ENCODE peak calls at places on chromosomes 6 and 20, in nine cellular contexts. One of them, this sample, is unnamed.
A peak's percentile ranks its signal among the peaks of the same experiment; 100 is the strongest.

GRCh38 chr20:57786304-57786942 is 76.6 kb upstream of the PMEPA1 start:
- DNase-seq in neuronal stem cell: no peak
- DNase-seq in CD8-positive, alpha-beta T cell: no peak
- DNase-seq in PC-3: no peak
- DNase-seq in upper lobe of left lung: peak; percentile 47
- DNase-seq in SJSA1: no peak
- DNase-seq in endodermal cell: peak; percentile 31
- DNase-seq in AG04450: no peak
- DNase-seq in mammary epithelial cell: no peak
- DNase-seq in this sample: no peak

GRCh38 chr20:10495173-10495572 is 60.1 kb downstream of the SLX4IP start:
- DNase-seq in neuronal stem cell: no peak
- DNase-seq in CD8-positive, alpha-beta T cell: no peak
- DNase-seq in PC-3: no peak
- DNase-seq in upper lobe of left lung: no peak
- DNase-seq in SJSA1: no peak
- DNase-seq in endodermal cell: no peak
- DNase-seq in AG04450: no peak
- DNase-seq in mammary epithelial cell: no peak
- DNase-seq in this sample: no peak

GRCh38 chr20:25314497-25315417 is 66.9 kb downstream of the PYGB start:
- DNase-seq in neuronal stem cell: no peak
- DNase-seq in CD8-positive, alpha-beta T cell: no peak
- DNase-seq in PC-3: no peak
- DNase-seq in upper lobe of left lung: no peak
- DNase-seq in SJSA1: no peak
- DNase-seq in endodermal cell: no peak
- DNase-seq in AG04450: no peak
- DNase-seq in mammary epithelial cell: no peak
- DNase-seq in this sample: no peak

GRCh38 chr6:14743465-14744211 is 502.2 kb upstream of the JARID2 start:
- DNase-seq in neuronal stem cell: no peak
- DNase-seq in CD8-positive, alpha-beta T cell: peak; percentile 19
- DNase-seq in PC-3: peak; percentile 99
- DNase-seq in upper lobe of left lung: no peak
- DNase-seq in SJSA1: peak; percentile 95
- DNase-seq in endodermal cell: peak; percentile 23
- DNase-seq in AG04450: peak; percentile 96
- DNase-seq in mammary epithelial cell: peak; percentile 99
- DNase-seq in this sample: peak; percentile 13

GRCh38 chr20:49161428-49162152 is 26.5 kb downstream of the STAU1 start:
- DNase-seq in neuronal stem cell: no peak
- DNase-seq in CD8-positive, alpha-beta T cell: no peak
- DNase-seq in PC-3: peak; percentile 69
- DNase-seq in upper lobe of left lung: no peak
- DNase-seq in SJSA1: no peak
- DNase-seq in endodermal cell: no peak
- DNase-seq in AG04450: no peak
- DNase-seq in mammary epithelial cell: peak; percentile 30
- DNase-seq in this sample: no peak

GRCh38 chr20:20665933-20666332 is 46.5 kb downstream of the RALGAPA2 start:
- DNase-seq in neuronal stem cell: no peak
- DNase-seq in CD8-positive, alpha-beta T cell: no peak
- DNase-seq in PC-3: no peak
- DNase-seq in upper lobe of left lung: no peak
- DNase-seq in SJSA1: no peak
- DNase-seq in endodermal cell: no peak
- DNase-seq in AG04450: no peak
- DNase-seq in mammary epithelial cell: no peak
- DNase-seq in this sample: no peak

GRCh38 chr6:15285682-15286294 is 39.9 kb downstream of the JARID2 start:
- DNase-seq in neuronal stem cell: no peak
- DNase-seq in CD8-positive, alpha-beta T cell: no peak
- DNase-seq in PC-3: peak; percentile 37
- DNase-seq in upper lobe of left lung: no peak
- DNase-seq in SJSA1: no peak
- DNase-seq in endodermal cell: no peak
- DNase-seq in AG04450: no peak
- DNase-seq in mammary epithelial cell: no peak
- DNase-seq in this sample: no peak

GRCh38 chr6:89298680-89299450 is 16.2 kb downstream of the GABRR2 start:
- DNase-seq in neuronal stem cell: no peak
- DNase-seq in CD8-positive, alpha-beta T cell: no peak
- DNase-seq in PC-3: peak; percentile 89
- DNase-seq in upper lobe of left lung: no peak
- DNase-seq in SJSA1: no peak
- DNase-seq in endodermal cell: no peak
- DNase-seq in AG04450: peak; percentile 44
- DNase-seq in mammary epithelial cell: peak; percentile 21
- DNase-seq in this sample: no peak

GRCh38 chr6:130843575-130844320 is 16.5 kb downstream of the SMLR1 start:
- DNase-seq in neuronal stem cell: peak; percentile 23
- DNase-seq in CD8-positive, alpha-beta T cell: peak; percentile 7
- DNase-seq in PC-3: peak; percentile 53
- DNase-seq in upper lobe of left lung: no peak
- DNase-seq in SJSA1: no peak
- DNase-seq in endodermal cell: no peak
- DNase-seq in AG04450: no peak
- DNase-seq in mammary epithelial cell: peak; percentile 23
- DNase-seq in this sample: no peak

GRCh38 chr20:36833275-36834020 is 42.5 kb upstream of the TLDC2 start:
- DNase-seq in neuronal stem cell: no peak
- DNase-seq in CD8-positive, alpha-beta T cell: no peak
- DNase-seq in PC-3: no peak
- DNase-seq in upper lobe of left lung: no peak
- DNase-seq in SJSA1: peak; percentile 90
- DNase-seq in endodermal cell: no peak
- DNase-seq in AG04450: peak; percentile 82
- DNase-seq in mammary epithelial cell: no peak
- DNase-seq in this sample: no peak

GRCh38 chr20:32975698-32976674 is 28.2 kb downstream of the SUN5 start:
- DNase-seq in neuronal stem cell: no peak
- DNase-seq in CD8-positive, alpha-beta T cell: peak; percentile 1
- DNase-seq in PC-3: no peak
- DNase-seq in upper lobe of left lung: no peak
- DNase-seq in SJSA1: peak; percentile 31
- DNase-seq in endodermal cell: peak; percentile 75
- DNase-seq in AG04450: no peak
- DNase-seq in mammary epithelial cell: no peak
- DNase-seq in this sample: no peak

GRCh38 chr20:16613954-16614353 is 40.7 kb upstream of the KIF16B start:
- DNase-seq in neuronal stem cell: no peak
- DNase-seq in CD8-positive, alpha-beta T cell: no peak
- DNase-seq in PC-3: no peak
- DNase-seq in upper lobe of left lung: no peak
- DNase-seq in SJSA1: no peak
- DNase-seq in endodermal cell: no peak
- DNase-seq in AG04450: no peak
- DNase-seq in mammary epithelial cell: no peak
- DNase-seq in this sample: no peak

GRCh38 chr20:14445310-14445709 is 107.9 kb upstream of the FLRT3 start:
- DNase-seq in neuronal stem cell: no peak
- DNase-seq in CD8-positive, alpha-beta T cell: no peak
- DNase-seq in PC-3: peak; percentile 87
- DNase-seq in upper lobe of left lung: no peak
- DNase-seq in SJSA1: no peak
- DNase-seq in endodermal cell: no peak
- DNase-seq in AG04450: peak; percentile 24
- DNase-seq in mammary epithelial cell: peak; percentile 71
- DNase-seq in this sample: no peak

GRCh38 chr20:12827796-12828406 is 180.9 kb upstream of the SPTLC3 start:
- DNase-seq in neuronal stem cell: no peak
- DNase-seq in CD8-positive, alpha-beta T cell: no peak
- DNase-seq in PC-3: no peak
- DNase-seq in upper lobe of left lung: no peak
- DNase-seq in SJSA1: no peak
- DNase-seq in endodermal cell: peak; percentile 56
- DNase-seq in AG04450: no peak
- DNase-seq in mammary epithelial cell: no peak
- DNase-seq in this sample: no peak

GRCh38 chr6:167708501-167709094 is 118.1 kb upstream of the AFDN start:
- DNase-seq in neuronal stem cell: no peak
- DNase-seq in CD8-positive, alpha-beta T cell: no peak
- DNase-seq in PC-3: no peak
- DNase-seq in upper lobe of left lung: peak; percentile 53
- DNase-seq in SJSA1: no peak
- DNase-seq in endodermal cell: peak; percentile 35
- DNase-seq in AG04450: no peak
- DNase-seq in mammary epithelial cell: no peak
- DNase-seq in this sample: no peak

GRCh38 chr20:51978081-51978501 is 175.8 kb upstream of the SALL4 start:
- DNase-seq in neuronal stem cell: no peak
- DNase-seq in CD8-positive, alpha-beta T cell: no peak
- DNase-seq in PC-3: no peak
- DNase-seq in upper lobe of left lung: no peak
- DNase-seq in SJSA1: no peak
- DNase-seq in endodermal cell: no peak
- DNase-seq in AG04450: no peak
- DNase-seq in mammary epithelial cell: no peak
- DNase-seq in this sample: no peak

GRCh38 chr6:29926795-29927427 is 15.4 kb upstream of the HLA-A start:
- DNase-seq in neuronal stem cell: no peak
- DNase-seq in CD8-positive, alpha-beta T cell: peak; percentile 73
- DNase-seq in PC-3: no peak
- DNase-seq in upper lobe of left lung: peak; percentile 95
- DNase-seq in SJSA1: peak; percentile 68
- DNase-seq in endodermal cell: peak; percentile 78
- DNase-seq in AG04450: no peak
- DNase-seq in mammary epithelial cell: peak; percentile 37
- DNase-seq in this sample: peak; percentile 79

DNA sequence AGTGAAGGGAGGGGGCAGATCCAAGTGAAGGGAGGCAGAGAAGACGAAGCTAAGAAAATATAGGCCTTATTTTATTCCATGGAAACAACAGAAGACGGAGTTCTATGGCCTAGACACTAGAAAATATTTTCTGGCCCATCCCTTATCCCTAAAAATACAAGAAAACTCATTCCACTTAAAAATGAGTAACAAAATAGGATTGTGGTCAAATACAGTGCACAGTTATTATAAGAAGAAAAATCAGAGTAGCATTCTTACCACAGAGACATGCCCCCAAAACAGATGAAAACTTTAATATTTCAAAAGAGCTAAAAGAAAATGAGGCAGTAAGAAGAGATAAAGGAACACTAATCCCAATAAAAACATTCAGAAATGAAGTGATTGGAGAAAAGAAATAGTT is 202.9 kb downstream of the GMPR start:
- DNase-seq in neuronal stem cell: no peak
- DNase-seq in CD8-positive, alpha-beta T cell: no peak
- DNase-seq in PC-3: no peak
- DNase-seq in upper lobe of left lung: no peak
- DNase-seq in SJSA1: no peak
- DNase-seq in endodermal cell: no peak
- DNase-seq in AG04450: no peak
- DNase-seq in mammary epithelial cell: no peak
- DNase-seq in this sample: no peak
- H3K9me3 ChIP-seq in neuronal stem cell: no peaks in the 10 kb centered on the region
- H3K9me3 ChIP-seq in CD8-positive, alpha-beta T cell: no peaks in the 10 kb centered on the region
- H3K9me3 ChIP-seq in PC-3: no peaks in the 10 kb centered on the region
- H3K9me3 ChIP-seq in upper lobe of left lung: no peaks in the 10 kb centered on the region
- H3K9me3 ChIP-seq in SJSA1: no peaks in the 10 kb centered on the region
- H3K9me3 ChIP-seq in endodermal cell: no peaks in the 10 kb centered on the region
- H3K9me3 ChIP-seq in AG04450: no peaks in the 10 kb centered on the region
- H3K9me3 ChIP-seq in mammary epithelial cell: no peaks in the 10 kb centered on the region
- H3K9me3 ChIP-seq in this sample: no peaks in the 10 kb centered on the region

DNA sequence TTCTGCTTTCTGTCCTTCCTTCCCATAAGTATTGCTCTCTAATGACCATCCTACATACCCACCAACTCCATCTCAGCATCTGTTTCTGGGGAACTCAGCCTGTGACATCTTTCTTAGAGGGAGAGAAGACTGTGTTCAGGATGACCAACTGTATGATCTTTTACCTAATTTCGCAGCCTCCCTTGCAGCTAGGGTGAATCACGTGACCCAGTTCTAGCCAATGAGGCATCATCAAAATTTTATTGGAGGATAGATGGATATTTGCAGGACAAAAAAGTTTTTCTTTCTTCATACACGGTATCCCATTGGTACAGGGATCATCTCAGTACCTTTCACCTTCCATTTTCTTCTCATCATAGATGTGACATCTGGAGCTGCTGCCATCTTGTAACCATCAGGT is 14.4 kb upstream of the MC3R start:
- DNase-seq in neuronal stem cell: no peak
- DNase-seq in CD8-positive, alpha-beta T cell: no peak
- DNase-seq in PC-3: no peak
- DNase-seq in upper lobe of left lung: no peak
- DNase-seq in SJSA1: no peak
- DNase-seq in endodermal cell: no peak
- DNase-seq in AG04450: no peak
- DNase-seq in mammary epithelial cell: no peak
- DNase-seq in this sample: no peak
- H3K9me3 ChIP-seq in neuronal stem cell: peaks cover 7% of the 10 kb centered on the region
- H3K9me3 ChIP-seq in CD8-positive, alpha-beta T cell: peaks cover 10% of the 10 kb centered on the region
- H3K9me3 ChIP-seq in PC-3: no peaks in the 10 kb centered on the region
- H3K9me3 ChIP-seq in upper lobe of left lung: peaks cover 4% of the 10 kb centered on the region
- H3K9me3 ChIP-seq in SJSA1: no peaks in the 10 kb centered on the region
- H3K9me3 ChIP-seq in endodermal cell: peaks cover 79% of the 10 kb centered on the region
- H3K9me3 ChIP-seq in AG04450: peaks cover 8% of the 10 kb centered on the region
- H3K9me3 ChIP-seq in mammary epithelial cell: peaks cover 11% of the 10 kb centered on the region
- H3K9me3 ChIP-seq in this sample: no peaks in the 10 kb centered on the region

DNA sequence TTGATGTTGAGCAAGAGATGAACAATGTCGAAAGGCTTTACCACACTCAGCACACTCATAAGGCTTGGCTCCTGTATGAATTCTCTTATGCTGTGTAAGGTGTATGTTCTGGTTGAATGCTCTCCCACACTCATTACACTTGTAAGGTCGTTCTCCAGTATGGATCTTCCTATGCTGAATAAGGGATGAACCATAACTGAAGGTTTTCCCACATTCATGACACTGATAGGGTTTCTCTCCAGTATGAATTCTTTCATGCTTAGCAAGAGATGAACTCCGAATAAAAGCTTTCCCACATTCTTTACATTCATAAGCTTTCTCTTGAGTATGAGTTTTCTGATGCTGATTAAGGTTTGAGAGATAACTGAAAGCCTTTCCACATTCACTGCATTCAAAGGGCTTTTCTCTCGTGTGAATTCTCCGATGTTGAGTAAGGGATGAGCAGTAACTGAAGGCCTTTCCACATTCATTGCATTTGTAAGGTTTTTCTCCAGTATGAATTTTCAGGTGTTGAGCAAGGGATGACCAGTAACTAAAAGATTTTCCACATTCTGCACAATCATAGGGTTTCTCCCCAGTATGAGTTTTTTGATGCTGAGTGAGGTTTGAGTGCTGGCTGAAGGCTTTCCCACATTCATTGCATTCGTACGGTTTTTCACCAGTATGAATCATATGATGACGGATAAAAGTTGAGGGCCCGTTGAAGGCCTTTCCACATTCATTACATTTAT is 21.1 kb downstream of the ZNF184 start:
- DNase-seq in neuronal stem cell: no peak
- DNase-seq in CD8-positive, alpha-beta T cell: no peak
- DNase-seq in PC-3: no peak
- DNase-seq in upper lobe of left lung: no peak
- DNase-seq in SJSA1: no peak
- DNase-seq in endodermal cell: no peak
- DNase-seq in AG04450: no peak
- DNase-seq in mammary epithelial cell: no peak
- DNase-seq in this sample: no peak
- H3K9me3 ChIP-seq in neuronal stem cell: peaks cover 50% of the 10 kb centered on the region
- H3K9me3 ChIP-seq in CD8-positive, alpha-beta T cell: peaks cover 60% of the 10 kb centered on the region
- H3K9me3 ChIP-seq in PC-3: peaks cover 89% of the 10 kb centered on the region
- H3K9me3 ChIP-seq in upper lobe of left lung: peaks cover 86% of the 10 kb centered on the region
- H3K9me3 ChIP-seq in SJSA1: peaks cover 37% of the 10 kb centered on the region
- H3K9me3 ChIP-seq in endodermal cell: peaks cover 93% of the 10 kb centered on the region
- H3K9me3 ChIP-seq in AG04450: peaks cover 30% of the 10 kb centered on the region
- H3K9me3 ChIP-seq in mammary epithelial cell: peaks cover 75% of the 10 kb centered on the region
- H3K9me3 ChIP-seq in this sample: peaks cover 76% of the 10 kb centered on the region

GRCh38 chr6:378958-379366 is 12.6 kb upstream of the IRF4 start:
- DNase-seq in neuronal stem cell: no peak
- DNase-seq in CD8-positive, alpha-beta T cell: no peak
- DNase-seq in PC-3: no peak
- DNase-seq in upper lobe of left lung: no peak
- DNase-seq in SJSA1: no peak
- DNase-seq in endodermal cell: no peak
- DNase-seq in AG04450: no peak
- DNase-seq in mammary epithelial cell: no peak
- DNase-seq in this sample: no peak
- H3K9me3 ChIP-seq in neuronal stem cell: peaks cover 33% of the 10 kb centered on the region
- H3K9me3 ChIP-seq in CD8-positive, alpha-beta T cell: no peaks in the 10 kb centered on the region
- H3K9me3 ChIP-seq in PC-3: no peaks in the 10 kb centered on the region
- H3K9me3 ChIP-seq in upper lobe of left lung: no peaks in the 10 kb centered on the region
- H3K9me3 ChIP-seq in SJSA1: peaks cover 3% of the 10 kb centered on the region
- H3K9me3 ChIP-seq in endodermal cell: peaks cover 4% of the 10 kb centered on the region
- H3K9me3 ChIP-seq in AG04450: peaks cover 52% of the 10 kb centered on the region
- H3K9me3 ChIP-seq in mammary epithelial cell: peaks cover 31% of the 10 kb centered on the region
- H3K9me3 ChIP-seq in this sample: no peaks in the 10 kb centered on the region